ENCODE peak calls at places on chromosomes 13 and 19, in nine cellular contexts. D is psoas muscle, P is uterus, U is mammary epithelial cell, V is ovary, Q is heart right ventricle, I is cardiac muscle cell, J is pancreas, M is Peyer's patch. G is an unnamed sample.

GRCh38 chr13:75555836-75556235 is 6.2 kb downstream of the UCHL3 start:
- DNase-seq in D (no peak), P (no peak), U (no peak), V (no peak), Q (no peak), I (no peak), J (no peak), M (no peak), G (no peak)

GRCh38 chr19:18257503-18258470 is 16.5 kb downstream of the IQCN start:
- DNase-seq in D (no peak), P (peak; percentile 16), U (no peak), V (no peak), Q (no peak), I (no peak), J (peak; percentile 78), M (peak; percentile 44), G (peak; percentile 73)

GRCh38 chr19:45256836-45257235 is 5.8 kb downstream of the MARK4 start:
- DNase-seq in D (no peak), P (no peak), U (no peak), V (no peak), Q (no peak), I (no peak), J (no peak), M (no peak), G (no peak)

GRCh38 chr19:17889609-17890214 is 18.0 kb downstream of the SLC5A5 start:
- DNase-seq in D (no peak), P (no peak), U (peak; percentile 40), V (no peak), Q (no peak), I (peak; percentile 86), J (no peak), M (no peak), G (peak; percentile 34)

GRCh38 chr13:95185851-95186250 is 115.4 kb downstream of the ABCC4 start:
- DNase-seq in D (no peak), P (no peak), U (no peak), V (no peak), Q (no peak), I (no peak), J (no peak), M (no peak), G (no peak)

GRCh38 chr19:58170860-58171259 is 12.0 kb upstream of the ZNF274 start:
- DNase-seq in D (no peak), P (no peak), U (peak; percentile 58), V (no peak), Q (no peak), I (no peak), J (no peak), M (no peak), G (no peak)

GRCh38 chr19:24069907-24070657 is 16.9 kb upstream of the ZNF254 start:
- DNase-seq in D (no peak), P (no peak), U (peak; percentile 27), V (no peak), Q (no peak), I (no peak), J (no peak), M (no peak), G (no peak)

GRCh38 chr19:19670070-19670551 is 1.5 kb downstream of the ZNF101 start:
- DNase-seq in D (no peak), P (no peak), U (no peak), V (no peak), Q (no peak), I (no peak), J (no peak), M (no peak), G (no peak)

GRCh38 chr13:35630551-35631275 is 154.2 kb upstream of the MAB21L1 start:
- DNase-seq in D (no peak), P (no peak), U (peak; percentile 40), V (no peak), Q (no peak), I (peak; percentile 75), J (no peak), M (no peak), G (no peak)

GRCh38 chr13:112958127-112958989 is 10.7 kb upstream of the MCF2L start:
- DNase-seq in D (no peak), P (no peak), U (no peak), V (no peak), Q (no peak), I (no peak), J (peak; percentile 39), M (peak; percentile 35), G (no peak)

GRCh38 chr13:105196052-105196451 is 1339.4 kb downstream of the EFNB2 start:
- DNase-seq in D (no peak), P (no peak), U (no peak), V (no peak), Q (no peak), I (no peak), J (no peak), M (no peak), G (no peak)

GRCh38 chr13:31587696-31588266 is 151.5 kb upstream of the RXFP2 start:
- DNase-seq in D (no peak), P (no peak), U (no peak), V (no peak), Q (no peak), I (no peak), J (no peak), M (no peak), G (no peak)

GRCh38 chr19:42546831-42547500 is 18.7 kb upstream of the CEACAM1 start:
- DNase-seq in D (no peak), P (no peak), U (no peak), V (no peak), Q (no peak), I (no peak), J (no peak), M (no peak), G (no peak)

GRCh38 chr13:52686381-52686780 is 33.7 kb downstream of the SUGT1 start:
- DNase-seq in D (no peak), P (no peak), U (no peak), V (no peak), Q (no peak), I (no peak), J (no peak), M (no peak), G (no peak)

GRCh38 chr13:101490400-101491015 is 38.0 kb downstream of the ITGBL1 start:
- DNase-seq in D (no peak), P (no peak), U (peak; percentile 80), V (no peak), Q (no peak), I (no peak), J (no peak), M (no peak), G (no peak)

GRCh38 chr13:40665754-40666057 is 735 bp downstream of the FOXO1 start:
- DNase-seq in D (no peak), P (no peak), U (no peak), V (no peak), Q (no peak), I (no peak), J (no peak), M (no peak), G (no peak)

GRCh38 chr19:17645339-17645963 is 42.7 kb downstream of the UNC13A start:
- DNase-seq in D (peak; percentile 15), P (no peak), U (no peak), V (no peak), Q (no peak), I (no peak), J (no peak), M (no peak), G (no peak)

DNA sequence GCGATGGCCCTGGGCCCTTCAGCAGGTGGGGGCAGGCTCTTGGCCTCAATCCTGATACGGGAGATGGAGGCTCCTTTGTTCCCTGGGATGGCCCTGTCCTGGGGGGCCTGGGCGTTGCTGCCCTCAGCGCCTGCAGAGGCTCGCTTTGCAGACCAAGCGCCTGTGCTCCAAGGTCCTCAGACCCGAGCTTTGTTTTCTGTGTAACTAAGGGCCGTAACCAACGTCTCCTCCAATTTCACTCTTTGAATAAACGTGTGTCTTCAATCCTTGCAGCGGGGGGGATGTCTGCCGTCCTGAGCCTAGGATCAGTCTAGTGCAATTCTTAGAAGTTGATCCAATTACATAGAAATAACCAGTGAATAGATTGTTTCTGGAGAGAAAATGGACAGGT is 5.2 kb downstream of the PTBP1 start:
- DNase-seq in D (peak; percentile 54), P (no peak), U (no peak), V (no peak), Q (no peak), I (no peak), J (no peak), M (no peak), G (no peak)
- H3K36me3 ChIP-seq in D (peaks cover 15% of the 10 kb centered on the region), P (no peaks in the 10 kb centered on the region), U (peaks cover 22% of the 10 kb centered on the region), V (no peaks in the 10 kb centered on the region), Q (peaks cover 78% of the 10 kb centered on the region), I (peaks cover 35% of the 10 kb centered on the region), J (peaks cover 9% of the 10 kb centered on the region), M (peaks cover 7% of the 10 kb centered on the region), G (peaks cover 86% of the 10 kb centered on the region)

DNA sequence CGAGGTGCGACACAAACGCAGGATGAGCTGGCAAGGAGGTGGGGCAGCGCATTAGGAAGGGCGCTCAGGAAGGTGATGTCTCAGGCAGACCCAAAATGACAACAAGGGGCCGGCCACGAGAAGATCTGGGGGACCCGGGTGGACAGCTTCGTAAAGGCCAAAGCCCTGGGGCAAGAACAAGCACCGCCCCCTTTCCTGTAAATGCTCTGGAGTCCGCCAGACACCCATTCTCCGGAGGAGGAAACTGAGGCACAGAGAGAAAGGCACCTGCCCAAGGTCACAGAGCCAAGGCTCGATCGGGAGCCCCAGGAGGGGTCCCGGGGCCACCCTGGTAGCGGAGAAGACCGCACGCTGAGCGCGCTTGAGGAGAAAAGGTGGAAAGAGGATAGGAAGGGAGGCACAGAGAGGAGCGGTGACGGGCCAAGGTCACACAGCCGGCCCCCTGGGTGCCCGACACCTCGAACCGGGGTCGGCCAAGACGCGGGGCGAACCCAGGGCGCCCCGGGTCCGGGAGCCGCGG is 571 bp downstream of the SAFB2 start:
- DNase-seq in D (peak; percentile 62), P (peak; percentile 43), U (no peak), V (peak; percentile 44), Q (peak; percentile 21), I (no peak), J (peak; percentile 66), M (no peak), G (peak; percentile 40)
- TF ChIP-seq CTCF in D (no peak), P (no peak), U (no peak), V (no peak), Q (no peak), I (no peak), J (no peak), M (no peak), G (no peak)

DNA sequence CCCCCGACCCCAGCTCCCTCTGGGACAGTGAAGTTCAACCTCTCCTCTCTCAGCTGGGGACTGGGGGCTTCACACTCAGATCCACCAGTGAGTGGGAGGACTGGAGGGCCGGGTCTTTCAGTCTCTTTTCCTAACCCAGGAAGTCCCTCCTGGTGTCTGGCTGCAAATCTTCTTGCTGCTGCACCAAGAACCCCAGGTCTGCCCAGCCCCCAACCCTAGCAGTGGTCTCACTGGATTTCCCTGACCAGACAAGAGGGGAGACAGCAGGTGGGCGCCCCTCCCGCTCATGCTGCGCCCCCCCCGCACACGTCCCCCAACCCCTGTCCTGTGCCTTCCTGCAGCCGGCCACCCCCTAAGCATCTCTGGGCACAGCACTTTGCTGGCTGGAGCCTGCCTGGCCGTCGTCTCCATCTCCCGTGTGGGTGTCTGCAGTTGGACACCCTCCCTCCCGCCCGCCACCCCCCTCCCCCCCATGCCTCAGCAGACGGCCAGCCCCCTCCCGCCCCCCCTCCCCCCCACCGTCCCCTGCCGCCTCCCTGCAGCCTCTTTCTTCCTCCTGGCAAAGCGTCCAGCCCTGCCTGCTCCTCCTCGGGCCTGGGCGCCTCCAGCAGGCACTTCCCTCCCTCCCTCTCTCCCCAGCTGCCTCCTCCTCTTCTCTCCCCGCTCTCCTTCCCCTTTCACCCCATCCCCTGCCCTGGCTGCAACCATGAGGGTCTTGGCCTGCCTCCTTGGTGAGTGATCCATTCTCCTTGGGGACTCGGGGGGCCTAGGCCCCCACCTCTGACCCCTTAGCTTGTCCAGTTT is at the start of gene SSC5D:
- DNase-seq in D (peak; percentile 65), P (peak; percentile 76), U (no peak), V (peak; percentile 76), Q (peak; percentile 61), I (no peak), J (peak; percentile 40), M (no peak), G (peak; percentile 73)
- H3K4me3 ChIP-seq in D (no peak within 1 kb of the TSS), P (peak within 1 kb of the TSS; percentile 21), U (no peak within 1 kb of the TSS), V (no peak within 1 kb of the TSS), Q (no peak within 1 kb of the TSS), I (no peak within 1 kb of the TSS), J (no peak within 1 kb of the TSS), M (no peak within 1 kb of the TSS), G (no peak within 1 kb of the TSS)

GRCh38 chr13:28173793-28174192 is 35.4 kb downstream of the PAN3 start:
- DNase-seq in D (no peak), P (no peak), U (peak; percentile 78), V (no peak), Q (no peak), I (no peak), J (no peak), M (no peak), G (no peak)
- H3K36me3 ChIP-seq in D (no peaks in the 10 kb centered on the region), P (no peaks in the 10 kb centered on the region), U (peaks cover 11% of the 10 kb centered on the region), V (no peaks in the 10 kb centered on the region), Q (peaks cover 38% of the 10 kb centered on the region), I (peaks cover 21% of the 10 kb centered on the region), J (no peaks in the 10 kb centered on the region), M (no peaks in the 10 kb centered on the region), G (peaks cover 21% of the 10 kb centered on the region)